ENCODE peak calls at places on chromosome 18, in ten cellular contexts. R is activated naive CD8-positive, alpha-beta T cell treated with anti-CD3 and anti-CD28 coated beads for 36 hours; K is naive B cell; H is coronary artery; J is lung microvascular endothelial cell; O is HTR-8/SVneo; N is stimulated activated CD8-positive, alpha-beta memory T cell treated with anti-CD3 and anti-CD28 coated beads, Interleukin-12 subunit alpha, Interleukin-12 subunit beta, amount 100 ng/mL, for 4 hours; Z is RWPE1; M is ELF-1; Q is MCF 10A. S is an unnamed sample.

GRCh38 chr18:56388571-56388970 is 249.8 kb downstream of the TXNL1 start:
- DNase-seq in R (no peak), K (no peak), H (no peak), J (no peak), O (no peak), N (no peak), Z (no peak), M (no peak), Q (no peak), S (no peak)

GRCh38 chr18:11518788-11519685 is 90.4 kb upstream of the SLC35G4 start:
- DNase-seq in R (peak; percentile 44), K (no peak), H (no peak), J (peak; percentile 76), O (peak; percentile 36), N (no peak), Z (peak; percentile 65), M (peak; percentile 79), Q (peak; percentile 67), S (no peak)

GRCh38 chr18:7272268-7273049 is 41.6 kb downstream of the LRRC30 start:
- DNase-seq in R (no peak), K (no peak), H (no peak), J (peak; percentile 93), O (peak; percentile 55), N (no peak), Z (peak; percentile 54), M (peak; percentile 73), Q (peak; percentile 83), S (peak; percentile 38)

GRCh38 chr18:75211721-75212625 is 1.4 kb downstream of the TSHZ1 start:
- DNase-seq in R (peak; percentile 43), K (peak; percentile 29), H (no peak), J (peak; percentile 43), O (no peak), N (no peak), Z (no peak), M (peak; percentile 58), Q (peak; percentile 33), S (no peak)

GRCh38 chr18:57437782-57438668 is 2.9 kb downstream of the ONECUT2 start:
- DNase-seq in R (peak; percentile 82), K (no peak), H (no peak), J (peak; percentile 82), O (peak; percentile 33), N (no peak), Z (peak; percentile 33), M (peak; percentile 92), Q (no peak), S (no peak)

GRCh38 chr18:75210274-75211001 is at the start of gene TSHZ1:
- DNase-seq in R (peak; percentile 52), K (peak; percentile 61), H (no peak), J (peak; percentile 95), O (peak; percentile 70), N (no peak), Z (peak; percentile 81), M (peak; percentile 53), Q (peak; percentile 91), S (no peak)

GRCh38 chr18:13185675-13186198 is 32.8 kb upstream of the LDLRAD4 start:
- DNase-seq in R (no peak), K (no peak), H (no peak), J (no peak), O (no peak), N (no peak), Z (no peak), M (no peak), Q (no peak), S (no peak)

GRCh38 chr18:78803104-78803503 is 176.5 kb upstream of the SALL3 start:
- DNase-seq in R (no peak), K (no peak), H (no peak), J (no peak), O (no peak), N (no peak), Z (no peak), M (no peak), Q (no peak), S (no peak)

GRCh38 chr18:22228930-22229329 is 59.5 kb downstream of the GATA6 start:
- DNase-seq in R (no peak), K (no peak), H (no peak), J (no peak), O (no peak), N (no peak), Z (peak; percentile 20), M (no peak), Q (no peak), S (no peak)

GRCh38 chr18:53687002-53687401 is 537.5 kb downstream of the MBD2 start:
- DNase-seq in R (no peak), K (no peak), H (no peak), J (no peak), O (no peak), N (no peak), Z (no peak), M (no peak), Q (no peak), S (no peak)

GRCh38 chr18:44733069-44733753 is 52.5 kb downstream of the SETBP1 start:
- DNase-seq in R (peak; percentile 13), K (no peak), H (no peak), J (no peak), O (no peak), N (no peak), Z (peak; percentile 75), M (no peak), Q (peak; percentile 83), S (peak; percentile 69)

GRCh38 chr18:6271585-6271984 is 143.1 kb downstream of the L3MBTL4 start:
- DNase-seq in R (no peak), K (no peak), H (no peak), J (no peak), O (no peak), N (no peak), Z (no peak), M (no peak), Q (no peak), S (no peak)

S was measured in HS-27A.